ENCODE peak calls at places on chromosomes 13 and 19, in five cellular contexts. One of them, this sample, is unnamed.

GRCh38 chr13:99526549-99526948 is 25.3 kb downstream of the TM9SF2 start:
- DNase-seq in amniotic stem cell: no peak
- DNase-seq in EL: no peak
- DNase-seq in activated naive CD4-positive, alpha-beta T cell: no peak
- DNase-seq in fibroblast of the aortic adventitia: no peak
- DNase-seq in this sample: no peak

GRCh38 chr19:647566-648284 is 8.0 kb downstream of the FGF22 start:
- DNase-seq in amniotic stem cell: no peak
- DNase-seq in EL: no peak
- DNase-seq in activated naive CD4-positive, alpha-beta T cell: no peak
- DNase-seq in fibroblast of the aortic adventitia: no peak
- DNase-seq in this sample: no peak

GRCh38 chr19:35757231-35757748 is 461 bp upstream of the HSPB6 start:
- DNase-seq in amniotic stem cell: peak; percentile 72
- DNase-seq in EL: peak; percentile 96
- DNase-seq in activated naive CD4-positive, alpha-beta T cell: no peak
- DNase-seq in fibroblast of the aortic adventitia: peak; percentile 100
- DNase-seq in this sample: peak; percentile 76

GRCh38 chr19:5624154-5624663 is 1.3 kb downstream of the SAFB start:
- DNase-seq in amniotic stem cell: no peak
- DNase-seq in EL: peak; percentile 46
- DNase-seq in activated naive CD4-positive, alpha-beta T cell: no peak
- DNase-seq in fibroblast of the aortic adventitia: peak; percentile 58
- DNase-seq in this sample: peak; percentile 45

GRCh38 chr19:18437481-18438330 is at the start of gene ISYNA1:
- DNase-seq in amniotic stem cell: no peak
- DNase-seq in EL: peak; percentile 59
- DNase-seq in activated naive CD4-positive, alpha-beta T cell: no peak
- DNase-seq in fibroblast of the aortic adventitia: no peak
- DNase-seq in this sample: peak; percentile 70

GRCh38 chr13:109273326-109273751 is 513.0 kb downstream of the IRS2 start:
- DNase-seq in amniotic stem cell: no peak
- DNase-seq in EL: peak; percentile 39
- DNase-seq in activated naive CD4-positive, alpha-beta T cell: no peak
- DNase-seq in fibroblast of the aortic adventitia: no peak
- DNase-seq in this sample: no peak

GRCh38 chr13:45086484-45086883 is 33.8 kb upstream of the GTF2F2 start:
- DNase-seq in amniotic stem cell: no peak
- DNase-seq in EL: peak; percentile 94
- DNase-seq in activated naive CD4-positive, alpha-beta T cell: no peak
- DNase-seq in fibroblast of the aortic adventitia: no peak
- DNase-seq in this sample: no peak

GRCh38 chr19:39550197-39550596 is 10.2 kb upstream of the EID2 start:
- DNase-seq in amniotic stem cell: no peak
- DNase-seq in EL: no peak
- DNase-seq in activated naive CD4-positive, alpha-beta T cell: no peak
- DNase-seq in fibroblast of the aortic adventitia: no peak
- DNase-seq in this sample: no peak

GRCh38 chr13:38879278-38879677 is 111.4 kb downstream of the STOML3 start:
- DNase-seq in amniotic stem cell: no peak
- DNase-seq in EL: no peak
- DNase-seq in activated naive CD4-positive, alpha-beta T cell: no peak
- DNase-seq in fibroblast of the aortic adventitia: no peak
- DNase-seq in this sample: no peak

GRCh38 chr19:39995794-39996193 is 1.1 kb upstream of the ZNF546 start:
- DNase-seq in amniotic stem cell: no peak
- DNase-seq in EL: no peak
- DNase-seq in activated naive CD4-positive, alpha-beta T cell: no peak
- DNase-seq in fibroblast of the aortic adventitia: peak; percentile 18
- DNase-seq in this sample: no peak

GRCh38 chr13:90732049-90732448 is 615.4 kb upstream of the MIR17HG start:
- DNase-seq in amniotic stem cell: no peak
- DNase-seq in EL: no peak
- DNase-seq in activated naive CD4-positive, alpha-beta T cell: no peak
- DNase-seq in fibroblast of the aortic adventitia: no peak
- DNase-seq in this sample: no peak

GRCh38 chr13:98468929-98469328 is 108.0 kb downstream of the STK24 start:
- DNase-seq in amniotic stem cell: no peak
- DNase-seq in EL: no peak
- DNase-seq in activated naive CD4-positive, alpha-beta T cell: no peak
- DNase-seq in fibroblast of the aortic adventitia: no peak
- DNase-seq in this sample: no peak

GRCh38 chr13:45257638-45258338 is 56.9 kb upstream of the KCTD4 start:
- DNase-seq in amniotic stem cell: no peak
- DNase-seq in EL: peak; percentile 56
- DNase-seq in activated naive CD4-positive, alpha-beta T cell: no peak
- DNase-seq in fibroblast of the aortic adventitia: no peak
- DNase-seq in this sample: no peak

GRCh38 chr13:98390086-98390697 is 186.7 kb downstream of the STK24 start:
- DNase-seq in amniotic stem cell: no peak
- DNase-seq in EL: no peak
- DNase-seq in activated naive CD4-positive, alpha-beta T cell: no peak
- DNase-seq in fibroblast of the aortic adventitia: peak; percentile 28
- DNase-seq in this sample: no peak

GRCh38 chr19:54587026-54587425 is 6.4 kb upstream of the LILRA1 start:
- DNase-seq in amniotic stem cell: no peak
- DNase-seq in EL: no peak
- DNase-seq in activated naive CD4-positive, alpha-beta T cell: no peak
- DNase-seq in fibroblast of the aortic adventitia: no peak
- DNase-seq in this sample: no peak